ENCODE peak calls at places on chromosomes 1 and 21, in seven cellular contexts. One of them, this sample, is unnamed.

GRCh38 chr21:32958288-32958992 is 67.3 kb upstream of the OLIG2 start:
- DNase-seq in HepG2: no peak
- DNase-seq in A549: no peak
- DNase-seq in endothelial cell of umbilical vein: no peak
- DNase-seq in H1: no peak
- DNase-seq in K562: no peak
- DNase-seq in GM12878: no peak
- DNase-seq in this sample: no peak

GRCh38 chr1:51423098-51423821 is 92.9 kb upstream of the TTC39A start:
- DNase-seq in HepG2: no peak
- DNase-seq in A549: no peak
- DNase-seq in endothelial cell of umbilical vein: peak; percentile 29
- DNase-seq in H1: no peak
- DNase-seq in K562: no peak
- DNase-seq in GM12878: no peak
- DNase-seq in this sample: no peak

GRCh38 chr1:34918609-34919561 is 10.6 kb downstream of the DLGAP3 start:
- DNase-seq in HepG2: no peak
- DNase-seq in A549: no peak
- DNase-seq in endothelial cell of umbilical vein: no peak
- DNase-seq in H1: peak; percentile 29
- DNase-seq in K562: peak; percentile 41
- DNase-seq in GM12878: peak; percentile 13
- DNase-seq in this sample: peak; percentile 87

GRCh38 chr21:30958737-30959136 is 77.4 kb upstream of the KRTAP11-1 start:
- DNase-seq in HepG2: no peak
- DNase-seq in A549: no peak
- DNase-seq in endothelial cell of umbilical vein: no peak
- DNase-seq in H1: no peak
- DNase-seq in K562: no peak
- DNase-seq in GM12878: no peak
- DNase-seq in this sample: no peak

GRCh38 chr1:53645690-53646078 is 93.3 kb downstream of the GLIS1 start:
- DNase-seq in HepG2: no peak
- DNase-seq in A549: no peak
- DNase-seq in endothelial cell of umbilical vein: no peak
- DNase-seq in H1: no peak
- DNase-seq in K562: no peak
- DNase-seq in GM12878: no peak
- DNase-seq in this sample: no peak

GRCh38 chr1:56094168-56094567 is 485.2 kb downstream of the PLPP3 start:
- DNase-seq in HepG2: no peak
- DNase-seq in A549: no peak
- DNase-seq in endothelial cell of umbilical vein: no peak
- DNase-seq in H1: no peak
- DNase-seq in K562: no peak
- DNase-seq in GM12878: no peak
- DNase-seq in this sample: no peak

GRCh38 chr1:17011439-17012307 is at the start of gene ATP13A2:
- DNase-seq in HepG2: peak; percentile 75
- DNase-seq in A549: peak; percentile 67
- DNase-seq in endothelial cell of umbilical vein: peak; percentile 75
- DNase-seq in H1: peak; percentile 77
- DNase-seq in K562: peak; percentile 96
- DNase-seq in GM12878: no peak
- DNase-seq in this sample: peak; percentile 77

GRCh38 chr1:43344267-43344666 is 6.6 kb downstream of the MPL start:
- DNase-seq in HepG2: peak; percentile 50
- DNase-seq in A549: no peak
- DNase-seq in endothelial cell of umbilical vein: peak; percentile 60
- DNase-seq in H1: no peak
- DNase-seq in K562: no peak
- DNase-seq in GM12878: no peak
- DNase-seq in this sample: no peak

GRCh38 chr1:59730759-59731478 is 83.8 kb upstream of the HOOK1 start:
- DNase-seq in HepG2: peak; percentile 93
- DNase-seq in A549: peak; percentile 40
- DNase-seq in endothelial cell of umbilical vein: peak; percentile 93
- DNase-seq in H1: no peak
- DNase-seq in K562: peak; percentile 60
- DNase-seq in GM12878: no peak
- DNase-seq in this sample: peak; percentile 83

GRCh38 chr1:240111558-240111957 is 19.9 kb downstream of the FMN2 start:
- DNase-seq in HepG2: no peak
- DNase-seq in A549: no peak
- DNase-seq in endothelial cell of umbilical vein: no peak
- DNase-seq in H1: no peak
- DNase-seq in K562: no peak
- DNase-seq in GM12878: no peak
- DNase-seq in this sample: peak; percentile 10
- TF ChIP-seq CTCF in HepG2: no peak
- TF ChIP-seq CTCF in A549: no peak
- TF ChIP-seq CTCF in endothelial cell of umbilical vein: no peak
- TF ChIP-seq CTCF in H1: no peak
- TF ChIP-seq CTCF in K562: no peak
- TF ChIP-seq CTCF in GM12878: no peak
- TF ChIP-seq CTCF in this sample: no peak

GRCh38 chr1:240739754-240740153 is 127.8 kb upstream of the GREM2 start:
- DNase-seq in HepG2: no peak
- DNase-seq in A549: no peak
- DNase-seq in endothelial cell of umbilical vein: no peak
- DNase-seq in H1: no peak
- DNase-seq in K562: no peak
- DNase-seq in GM12878: no peak
- DNase-seq in this sample: no peak
- TF ChIP-seq MAX in HepG2: no peak
- TF ChIP-seq MAX in A549: no peak
- TF ChIP-seq MAX in endothelial cell of umbilical vein: no peak
- TF ChIP-seq MAX in H1: no peak
- TF ChIP-seq MAX in K562: no peak
- TF ChIP-seq MAX in GM12878: no peak
- TF ChIP-seq MAX in this sample: no peak

DNA sequence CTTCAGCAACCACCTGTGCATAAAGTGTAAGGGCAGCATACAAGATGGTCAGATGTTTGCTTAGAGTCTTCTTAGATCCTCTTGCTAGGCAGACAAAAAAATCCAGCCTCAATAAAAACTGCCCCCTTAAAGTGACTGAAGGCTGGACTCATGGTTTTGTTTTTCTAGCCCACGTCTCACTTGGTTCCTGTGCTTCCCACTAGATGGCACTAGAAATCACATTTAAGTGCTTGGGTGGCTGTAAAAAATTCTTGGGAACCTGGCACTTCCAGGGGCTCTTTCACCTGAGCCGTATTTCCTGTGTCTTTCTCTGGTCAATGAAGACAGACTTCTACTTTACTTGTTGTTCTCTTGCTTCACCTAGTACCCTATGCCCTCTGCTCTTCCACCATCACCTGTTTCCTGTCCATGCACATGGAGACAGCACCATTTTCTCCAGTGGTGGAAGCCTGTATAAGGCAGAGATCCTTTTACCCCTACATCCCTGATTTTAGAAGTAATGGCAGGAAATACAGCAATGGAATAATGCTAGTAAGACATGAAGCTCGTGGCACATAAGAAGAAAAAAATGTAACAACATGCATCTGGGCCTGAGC is 20.0 kb downstream of the METTL13 start:
- DNase-seq in HepG2: peak; percentile 37
- DNase-seq in A549: peak; percentile 54
- DNase-seq in endothelial cell of umbilical vein: peak; percentile 51
- DNase-seq in H1: no peak
- DNase-seq in K562: peak; percentile 67
- DNase-seq in GM12878: no peak
- DNase-seq in this sample: peak; percentile 44
- H3K4me3 ChIP-seq in HepG2: no peak overlapping the region
- H3K4me3 ChIP-seq in A549: no peak overlapping the region
- H3K4me3 ChIP-seq in endothelial cell of umbilical vein: no peak overlapping the region
- H3K4me3 ChIP-seq in H1: no peak overlapping the region
- H3K4me3 ChIP-seq in K562: no peak overlapping the region
- H3K4me3 ChIP-seq in GM12878: no peak overlapping the region
- H3K4me3 ChIP-seq in this sample: no peak overlapping the region

DNA sequence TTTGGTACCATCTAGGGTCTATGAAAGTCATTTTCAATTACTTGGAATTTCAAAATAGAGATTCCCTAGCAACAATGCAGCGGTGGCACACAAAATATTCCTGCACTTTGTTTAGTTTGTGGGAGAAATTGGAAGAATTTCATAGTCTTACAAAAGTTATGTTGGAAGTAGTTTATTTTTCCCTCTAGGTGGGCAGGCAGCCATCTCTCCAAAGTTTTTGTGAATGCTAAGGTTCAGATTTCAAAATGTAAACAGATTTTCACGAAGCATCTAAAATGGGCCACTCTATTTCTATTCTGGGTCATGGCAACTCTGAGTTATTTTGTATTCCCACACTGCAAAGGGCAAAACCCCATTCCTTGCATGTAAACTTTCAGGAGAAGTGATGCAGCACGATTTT is 8.0 kb downstream of the SMCP start:
- DNase-seq in HepG2: no peak
- DNase-seq in A549: no peak
- DNase-seq in endothelial cell of umbilical vein: no peak
- DNase-seq in H1: no peak
- DNase-seq in K562: no peak
- DNase-seq in GM12878: no peak
- DNase-seq in this sample: no peak
- TF ChIP-seq CTCF in HepG2: no peak
- TF ChIP-seq CTCF in A549: no peak
- TF ChIP-seq CTCF in endothelial cell of umbilical vein: no peak
- TF ChIP-seq CTCF in H1: no peak
- TF ChIP-seq CTCF in K562: no peak
- TF ChIP-seq CTCF in GM12878: no peak
- TF ChIP-seq CTCF in this sample: no peak

GRCh38 chr1:77548285-77548684 is 134.2 kb downstream of the ZZZ3 start:
- DNase-seq in HepG2: no peak
- DNase-seq in A549: no peak
- DNase-seq in endothelial cell of umbilical vein: no peak
- DNase-seq in H1: no peak
- DNase-seq in K562: no peak
- DNase-seq in GM12878: no peak
- DNase-seq in this sample: no peak

GRCh38 chr1:77543822-77544448 is 138.5 kb downstream of the ZZZ3 start:
- DNase-seq in HepG2: no peak
- DNase-seq in A549: no peak
- DNase-seq in endothelial cell of umbilical vein: no peak
- DNase-seq in H1: no peak
- DNase-seq in K562: no peak
- DNase-seq in GM12878: no peak
- DNase-seq in this sample: no peak

GRCh38 chr1:77544845-77545244 is 137.6 kb downstream of the ZZZ3 start:
- DNase-seq in HepG2: no peak
- DNase-seq in A549: no peak
- DNase-seq in endothelial cell of umbilical vein: no peak
- DNase-seq in H1: no peak
- DNase-seq in K562: no peak
- DNase-seq in GM12878: no peak
- DNase-seq in this sample: no peak

GRCh38 chr1:77546890-77547289 is 135.6 kb downstream of the ZZZ3 start:
- DNase-seq in HepG2: no peak
- DNase-seq in A549: no peak
- DNase-seq in endothelial cell of umbilical vein: no peak
- DNase-seq in H1: no peak
- DNase-seq in K562: no peak
- DNase-seq in GM12878: no peak
- DNase-seq in this sample: no peak

GRCh38 chr1:77545970-77546369 is 136.5 kb downstream of the ZZZ3 start:
- DNase-seq in HepG2: no peak
- DNase-seq in A549: no peak
- DNase-seq in endothelial cell of umbilical vein: no peak
- DNase-seq in H1: no peak
- DNase-seq in K562: no peak
- DNase-seq in GM12878: no peak
- DNase-seq in this sample: no peak
- TF ChIP-seq MAX in HepG2: no peak
- TF ChIP-seq MAX in A549: no peak
- TF ChIP-seq MAX in endothelial cell of umbilical vein: no peak
- TF ChIP-seq MAX in H1: no peak
- TF ChIP-seq MAX in K562: no peak
- TF ChIP-seq MAX in GM12878: no peak
- TF ChIP-seq MAX in this sample: no peak

GRCh38 chr21:38496224-38496623 is 2.1 kb downstream of the ERG start:
- DNase-seq in HepG2: no peak
- DNase-seq in A549: no peak
- DNase-seq in endothelial cell of umbilical vein: peak; percentile 71
- DNase-seq in H1: no peak
- DNase-seq in K562: no peak
- DNase-seq in GM12878: no peak
- DNase-seq in this sample: no peak
- H3K4me3 ChIP-seq in HepG2: no peak overlapping the region
- H3K4me3 ChIP-seq in A549: no peak overlapping the region
- H3K4me3 ChIP-seq in endothelial cell of umbilical vein: peak overlapping the region; percentile 100
- H3K4me3 ChIP-seq in H1: no peak overlapping the region
- H3K4me3 ChIP-seq in K562: no peak overlapping the region
- H3K4me3 ChIP-seq in GM12878: no peak overlapping the region
- H3K4me3 ChIP-seq in this sample: no peak overlapping the region

GRCh38 chr1:219990782-219991510 is 55.4 kb downstream of the EPRS1 start:
- DNase-seq in HepG2: peak; percentile 45
- DNase-seq in A549: peak; percentile 13
- DNase-seq in endothelial cell of umbilical vein: peak; percentile 58
- DNase-seq in H1: no peak
- DNase-seq in K562: peak; percentile 28
- DNase-seq in GM12878: no peak
- DNase-seq in this sample: peak; percentile 21
- TF ChIP-seq CTCF in HepG2: peak; percentile 32
- TF ChIP-seq CTCF in A549: peak; percentile 61
- TF ChIP-seq CTCF in endothelial cell of umbilical vein: peak; percentile 31
- TF ChIP-seq CTCF in H1: no peak
- TF ChIP-seq CTCF in K562: peak; percentile 76
- TF ChIP-seq CTCF in GM12878: peak; percentile 46
- TF ChIP-seq CTCF in this sample: peak; percentile 36

This sample was measured in NB4.